ENCODE peak calls at places on chromosomes 6 and 20, in five cellular contexts. V, I, W, E and S are unnamed samples.

GRCh38 chr6:79427721-79428120 is 109.5 kb downstream of the LCA5 start:
- DNase-seq in V (no peak), W (no peak), E (no peak), I (no peak), S (no peak)

GRCh38 chr6:99588618-99589289 is 17.9 kb upstream of the PRDM13 start:
- DNase-seq in V (peak; percentile 59), E (peak; percentile 89), I (peak; percentile 80), W (no peak), S (peak; percentile 56)

GRCh38 chr6:110492584-110492983 is 16.2 kb upstream of the SLC22A16 start:
- DNase-seq in I (no peak), V (no peak), E (no peak), W (no peak), S (no peak)

GRCh38 chr20:53738945-53739798 is 145.5 kb upstream of the ZNF217 start:
- DNase-seq in I (no peak), W (peak; percentile 39), V (no peak), E (no peak), S (peak; percentile 79)

GRCh38 chr20:51914758-51915157 is 112.4 kb upstream of the SALL4 start:
- DNase-seq in E (peak; percentile 81), I (no peak), V (no peak), W (no peak), S (no peak)

GRCh38 chr6:113011803-113012202 is 664.7 kb downstream of the RFPL4B start:
- DNase-seq in W (no peak), V (no peak), I (peak; percentile 14), E (no peak), S (no peak)

GRCh38 chr20:35013421-35014411 is 58.0 kb downstream of the MYH7B start:
- DNase-seq in V (no peak), E (no peak), I (no peak), W (no peak), S (no peak)

GRCh38 chr6:44561062-44561591 is 173.6 kb downstream of the CDC5L start:
- DNase-seq in W (no peak), V (no peak), E (no peak), I (no peak), S (no peak)

GRCh38 chr6:30955367-30956042 is 14.7 kb downstream of the MUCL3 start:
- DNase-seq in I (peak; percentile 63), E (peak; percentile 95), V (no peak), W (peak; percentile 10), S (peak; percentile 62)

GRCh38 chr20:23161244-23161875 is 75.2 kb upstream of the CD93 start:
- DNase-seq in I (no peak), W (no peak), E (peak; percentile 84), V (no peak), S (no peak)

GRCh38 chr6:38185752-38186151 is 366.2 kb downstream of the ZFAND3 start:
- DNase-seq in W (no peak), E (peak; percentile 7), V (no peak), I (no peak), S (no peak)

GRCh38 chr6:136761227-136761922 is 30.9 kb downstream of the MAP3K5 start:
- DNase-seq in E (peak; percentile 78), I (peak; percentile 29), W (no peak), V (no peak), S (no peak)

GRCh38 chr20:31494131-31494530 is 19.0 kb downstream of the REM1 start:
- DNase-seq in W (no peak), E (peak; percentile 6), I (peak; percentile 66), V (peak; percentile 81), S (peak; percentile 75)

GRCh38 chr6:150112233-150112632 is 30.6 kb upstream of the PPP1R14C start:
- DNase-seq in W (no peak), V (no peak), I (no peak), E (no peak), S (no peak)

GRCh38 chr6:111087871-111088667 is 766 bp downstream of the SLC16A10 start:
- DNase-seq in I (no peak), V (peak; percentile 63), E (no peak), W (no peak), S (no peak)

GRCh38 chr6:111846511-111847409 is 26.5 kb downstream of the FYN start:
- DNase-seq in E (no peak), W (no peak), V (no peak), I (no peak), S (no peak)

GRCh38 chr6:11245406-11245990 is 13.0 kb upstream of the NEDD9 start:
- DNase-seq in I (peak; percentile 32), E (no peak), W (no peak), V (no peak), S (no peak)

GRCh38 chr20:17647391-17648305 is 34.4 kb downstream of the RRBP1 start:
- DNase-seq in E (peak; percentile 67), W (no peak), I (no peak), V (no peak), S (no peak)

GRCh38 chr6:170374571-170375444 is 68.2 kb downstream of the FAM120B start:
- DNase-seq in V (peak; percentile 17), E (no peak), I (no peak), W (no peak), S (peak; percentile 13)

GRCh38 chr20:33181482-33182093 is 13.6 kb downstream of the BPIFA2 start:
- DNase-seq in I (no peak), V (no peak), E (no peak), W (no peak), S (no peak)

GRCh38 chr20:40470313-40471260 is 218.4 kb downstream of the MAFB start:
- DNase-seq in I (no peak), V (no peak), W (no peak), E (no peak), S (no peak)

GRCh38 chr6:68339488-68339887 is 295.6 kb upstream of the ADGRB3 start:
- DNase-seq in V (no peak), W (no peak), E (no peak), I (no peak), S (no peak)

GRCh38 chr6:15744824-15745402 is 82.1 kb upstream of the DTNBP1 start:
- DNase-seq in E (no peak), V (no peak), I (no peak), W (no peak), S (peak; percentile 4)

GRCh38 chr6:135871878-135872277 is 20.4 kb downstream of the PDE7B start:
- DNase-seq in W (no peak), I (peak; percentile 43), E (no peak), V (no peak), S (no peak)

GRCh38 chr6:42396720-42397119 is 55.0 kb downstream of the TRERF1 start:
- DNase-seq in V (no peak), E (no peak), W (no peak), I (no peak), S (no peak)

GRCh38 chr6:2028457-2029038 is 216.9 kb downstream of the GMDS start:
- DNase-seq in I (no peak), V (no peak), E (no peak), W (peak; percentile 88), S (peak; percentile 30)

GRCh38 chr20:54161821-54162149 is 12.0 kb downstream of the CYP24A1 start:
- DNase-seq in V (no peak), W (no peak), I (no peak), E (no peak), S (no peak)

GRCh38 chr20:57470666-57471495 is 54.1 kb downstream of the CTCFL start:
- DNase-seq in W (no peak), I (no peak), E (peak; percentile 72), V (no peak), S (no peak)